ENCODE peak calls at places on chromosomes 11 and 22, in eight cellular contexts. U is CD4-positive, alpha-beta T cell; D is upper lobe of right lung; T is tibial nerve; O is omental fat pad; J is fibroblast of lung; N is thoracic aorta; X is PC-3. K is an unnamed sample.

GRCh38 chr22:44822479-44822878 is 70.1 kb downstream of the ARHGAP8 start:
- DNase-seq in U (no peak), D (no peak), T (no peak), O (no peak), J (no peak), N (no peak), X (no peak), K (no peak)

GRCh38 chr11:125165111-125165663 is 636 bp downstream of the PKNOX2 start:
- DNase-seq in U (no peak), D (peak), T (no peak), O (no peak), J (peak), N (no peak), X (peak), K (peak)

GRCh38 chr11:133897331-133897650 is 52.0 kb upstream of the SPATA19 start:
- DNase-seq in U (no peak), D (no peak), T (no peak), O (no peak), J (no peak), N (no peak), X (no peak), K (no peak)

GRCh38 chr22:30880181-30880601 is 88.4 kb downstream of the MORC2 start:
- DNase-seq in U (no peak), D (peak), T (no peak), O (no peak), J (no peak), N (no peak), X (no peak), K (no peak)

GRCh38 chr11:83815736-83816135 is 529.6 kb upstream of the CCDC90B start:
- DNase-seq in U (no peak), D (no peak), T (no peak), O (no peak), J (no peak), N (no peak), X (no peak), K (no peak)

GRCh38 chr11:47071871-47072270 is 104.8 kb downstream of the ARFGAP2 start:
- DNase-seq in U (no peak), D (no peak), T (peak), O (no peak), J (peak), N (no peak), X (no peak), K (no peak)

GRCh38 chr11:122226810-122227379 is 110.9 kb upstream of the BLID start:
- DNase-seq in U (no peak), D (no peak), T (no peak), O (no peak), J (no peak), N (no peak), X (no peak), K (no peak)

GRCh38 chr11:8650401-8650990 is 32.0 kb downstream of the TRIM66 start:
- DNase-seq in U (no peak), D (no peak), T (no peak), O (no peak), J (peak), N (no peak), X (no peak), K (no peak)

GRCh38 chr11:75797796-75798195 is 17.2 kb upstream of the UVRAG start:
- DNase-seq in U (no peak), D (no peak), T (no peak), O (no peak), J (no peak), N (no peak), X (peak), K (no peak)

GRCh38 chr11:60924110-60924905 is at the start of gene TMEM132A:
- DNase-seq in U (no peak), D (peak), T (no peak), O (no peak), J (peak), N (no peak), X (peak), K (peak)

GRCh38 chr11:63769719-63770443 is 1.3 kb upstream of the ZFTA start:
- DNase-seq in U (no peak), D (no peak), T (no peak), O (no peak), J (no peak), N (no peak), X (no peak), K (peak)

GRCh38 chr11:13207665-13208594 is 69.7 kb upstream of the BMAL1 start:
- DNase-seq in U (no peak), D (peak), T (peak), O (no peak), J (peak), N (no peak), X (peak), K (no peak)

GRCh38 chr11:101863361-101863760 is 51.4 kb upstream of the CEP126 start:
- DNase-seq in U (no peak), D (no peak), T (no peak), O (no peak), J (peak), N (no peak), X (peak), K (no peak)

GRCh38 chr11:9815486-9816136 is 151.7 kb downstream of the SWAP70 start:
- DNase-seq in U (no peak), D (no peak), T (no peak), O (no peak), J (peak), N (no peak), X (peak), K (no peak)

GRCh38 chr22:41184679-41185078 is 20.4 kb upstream of the L3MBTL2 start:
- DNase-seq in U (no peak), D (no peak), T (no peak), O (no peak), J (no peak), N (no peak), X (no peak), K (no peak)

GRCh38 chr22:24233816-24234215 is 11.1 kb downstream of the GGT5 start:
- DNase-seq in U (no peak), D (no peak), T (no peak), O (no peak), J (no peak), N (no peak), X (no peak), K (no peak)

GRCh38 chr11:127002669-127003259 is 2.2 kb upstream of the KIRREL3 start:
- DNase-seq in U (no peak), D (no peak), T (no peak), O (no peak), J (no peak), N (no peak), X (no peak), K (no peak)

GRCh38 chr11:19722702-19723101 is 10.1 kb downstream of the NAV2 start:
- DNase-seq in U (no peak), D (no peak), T (no peak), O (no peak), J (no peak), N (no peak), X (no peak), K (no peak)

GRCh38 chr11:65593518-65594414 is 1.8 kb downstream of the KCNK7 start:
- DNase-seq in U (peak), D (no peak), T (no peak), O (no peak), J (peak), N (no peak), X (peak), K (peak)

GRCh38 chr11:130145975-130146776 is 13.4 kb upstream of the ST14 start:
- DNase-seq in U (no peak), D (peak), T (no peak), O (no peak), J (no peak), N (no peak), X (peak), K (no peak)

GRCh38 chr22:27937453-27937852 is 18.4 kb upstream of the PITPNB start:
- DNase-seq in U (no peak), D (no peak), T (no peak), O (no peak), J (no peak), N (no peak), X (peak), K (no peak)
- TF ChIP-seq CTCF in U (no peak), D (no peak), T (no peak), O (no peak), J (peak), N (no peak), X (peak), K (no peak)

GRCh38 chr22:32775957-32776356 is 25.5 kb upstream of the TIMP3 start:
- DNase-seq in U (no peak), D (no peak), T (no peak), O (no peak), J (no peak), N (no peak), X (no peak), K (no peak)
- TF ChIP-seq CTCF in U (no peak), D (peak), T (no peak), O (no peak), J (peak), N (no peak), X (peak), K (no peak)

DNA sequence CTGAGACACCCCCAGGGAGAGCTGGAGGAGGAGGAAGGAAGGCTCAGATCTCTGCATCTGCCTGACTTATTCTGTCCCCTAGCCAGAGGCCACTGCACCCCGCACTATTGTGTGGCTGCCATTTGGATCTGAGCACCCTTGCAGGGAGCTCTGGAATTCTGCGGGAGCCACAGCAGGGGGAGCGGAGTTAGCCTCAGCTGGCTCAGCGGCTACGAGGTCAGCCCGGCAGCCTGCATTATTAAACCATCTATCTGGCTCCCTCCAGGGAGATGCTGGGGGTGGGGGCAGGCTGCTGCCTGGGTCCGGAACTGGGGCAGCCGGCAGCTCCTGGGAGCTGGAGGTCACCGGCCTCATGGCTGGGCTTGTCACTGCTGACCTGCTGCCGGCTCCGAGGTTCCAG is 6.5 kb upstream of the ELFN2 start:
- DNase-seq in U (no peak), D (no peak), T (no peak), O (no peak), J (peak), N (no peak), X (no peak), K (peak)
- TF ChIP-seq CTCF in U (no peak), D (no peak), T (no peak), O (no peak), J (no peak), N (no peak), X (no peak), K (no peak)

DNA sequence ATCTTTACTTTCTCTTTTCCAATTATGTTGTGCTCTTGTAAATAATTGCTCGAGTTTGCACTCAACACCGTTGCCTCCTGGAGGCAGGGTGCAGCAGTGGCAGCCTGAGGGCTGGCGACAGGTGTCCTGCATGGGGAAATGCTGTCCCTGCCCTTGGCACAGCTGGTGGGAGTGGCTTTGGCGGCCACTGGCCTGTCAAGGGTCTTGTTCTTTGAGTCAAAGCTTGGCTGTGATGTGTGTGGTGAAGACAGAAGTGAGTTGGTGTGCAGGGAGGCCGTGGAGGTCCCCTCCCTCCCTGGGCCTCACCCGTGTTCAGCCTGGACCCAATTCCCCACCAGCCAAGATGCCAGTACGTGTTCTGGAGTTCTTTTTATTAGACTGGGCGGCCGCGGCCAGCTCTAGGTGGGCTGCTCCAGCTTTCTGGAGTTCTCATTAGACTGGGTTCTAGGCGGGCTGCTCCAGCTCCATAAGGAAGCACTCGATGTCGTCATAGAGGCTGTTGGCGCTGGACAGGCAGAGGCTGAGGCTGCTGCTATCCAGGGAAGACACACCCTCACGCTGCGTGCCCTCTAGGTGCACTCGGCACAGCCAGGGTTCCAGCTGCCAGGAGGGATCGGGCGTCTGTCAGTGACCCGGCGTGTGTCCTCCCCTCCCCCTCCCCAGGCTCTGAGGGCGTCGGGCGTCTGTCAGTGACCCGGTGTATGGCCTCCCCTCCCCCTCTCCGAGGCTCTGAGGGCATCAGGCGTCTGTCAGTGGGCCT is 3.4 kb downstream of the IRF7 start:
- DNase-seq in U (no peak), D (peak), T (no peak), O (no peak), J (peak), N (no peak), X (peak), K (peak)
- TF ChIP-seq CTCF in U (no peak), D (no peak), T (no peak), O (no peak), J (peak), N (no peak), X (peak), K (peak)

GRCh38 chr22:42905217-42905616 is 48.1 kb upstream of the ARFGAP3 start:
- DNase-seq in U (no peak), D (peak), T (no peak), O (no peak), J (no peak), N (no peak), X (no peak), K (no peak)

GRCh38 chr22:42905702-42906183 is 48.7 kb upstream of the ARFGAP3 start:
- DNase-seq in U (no peak), D (peak), T (no peak), O (no peak), J (no peak), N (no peak), X (no peak), K (no peak)

GRCh38 chr22:42904049-42904448 is 47.0 kb upstream of the ARFGAP3 start:
- DNase-seq in U (no peak), D (no peak), T (no peak), O (no peak), J (no peak), N (no peak), X (no peak), K (no peak)

GRCh38 chr22:42902875-42903510 is 45.9 kb upstream of the ARFGAP3 start:
- DNase-seq in U (no peak), D (no peak), T (no peak), O (no peak), J (peak), N (no peak), X (no peak), K (no peak)

GRCh38 chr22:42901790-42902508 is 44.9 kb upstream of the ARFGAP3 start:
- DNase-seq in U (no peak), D (no peak), T (no peak), O (no peak), J (no peak), N (no peak), X (no peak), K (no peak)
- TF ChIP-seq CTCF in U (peak), D (peak), T (no peak), O (no peak), J (peak), N (peak), X (peak), K (peak)

DNA sequence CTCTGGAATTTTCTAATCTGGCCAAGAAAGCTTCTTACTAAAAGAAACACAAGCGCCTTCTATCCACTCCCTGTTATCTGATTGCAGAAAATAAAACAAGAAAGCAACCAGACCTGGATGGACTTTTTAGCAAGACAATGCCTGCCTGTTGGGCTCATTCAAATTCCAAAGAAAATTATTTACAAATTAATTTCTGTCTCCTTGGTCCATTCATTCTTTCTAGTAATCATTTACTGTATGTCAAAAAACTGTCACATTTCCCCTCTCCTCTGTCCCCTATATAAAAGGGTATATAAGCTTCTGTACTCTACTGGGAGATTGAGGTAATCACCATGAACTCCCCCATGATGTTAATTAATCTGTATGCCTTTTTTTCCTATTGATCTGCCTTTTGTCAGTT is 279.9 kb downstream of the DLG2 start:
- DNase-seq in U (no peak), D (no peak), T (no peak), O (no peak), J (no peak), N (no peak), X (no peak), K (no peak)
- TF ChIP-seq CTCF in U (no peak), D (no peak), T (no peak), O (no peak), J (no peak), N (no peak), X (no peak), K (no peak)

GRCh38 chr11:123475478-123475877 is 45.4 kb downstream of the GRAMD1B start:
- DNase-seq in U (no peak), D (no peak), T (no peak), O (no peak), J (peak), N (no peak), X (peak), K (no peak)
- TF ChIP-seq CTCF in U (no peak), D (no peak), T (no peak), O (no peak), J (peak), N (no peak), X (peak), K (peak)

DNA sequence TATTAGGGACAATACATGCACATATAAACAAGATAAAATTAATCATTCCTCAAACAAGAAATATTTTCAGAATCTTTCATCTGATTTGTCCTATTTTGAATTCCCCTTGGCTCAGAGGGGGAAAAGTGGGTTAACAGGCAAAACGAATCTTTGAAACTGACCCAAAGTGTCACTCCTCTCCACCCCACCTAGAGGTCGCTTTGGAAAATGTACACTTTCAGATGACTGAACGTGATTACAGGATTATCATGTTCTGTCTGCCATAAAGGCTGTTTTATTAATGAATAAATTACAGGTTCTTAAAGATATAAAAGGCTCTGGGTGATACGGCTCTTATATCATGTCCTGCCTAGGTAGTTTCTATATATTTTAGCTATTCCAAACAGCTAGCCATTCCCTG is 1735.0 kb downstream of the LRRC4C start:
- DNase-seq in U (no peak), D (no peak), T (no peak), O (no peak), J (no peak), N (no peak), X (peak), K (no peak)
- TF ChIP-seq CTCF in U (no peak), D (no peak), T (no peak), O (no peak), J (no peak), N (no peak), X (peak), K (no peak)